ENCODE peak calls at places on chromosomes 7 and 10, in ten cellular contexts. W is cardiac fibroblast, T is WERI-Rb-1, G is heart right ventricle, Q is IMR-90, V is heart left ventricle, S is lower lobe of right lung, E is mesothelial cell of epicardium, Z is brain microvascular endothelial cell, F is OCI-LY7. J is an unnamed sample.

GRCh38 chr10:21519981-21520436 is 5.5 kb downstream of the SKIDA1 start:
- DNase-seq in G (no peak), E (no peak), Q (peak), F (no peak), T (no peak), W (peak), V (no peak), Z (peak), S (no peak), J (no peak)

GRCh38 chr7:29299986-29300609 is 105.5 kb downstream of the CHN2 start:
- DNase-seq in G (no peak), W (peak), T (no peak), F (no peak), E (no peak), V (no peak), Q (no peak), S (no peak), Z (no peak), J (no peak)

GRCh38 chr7:38796636-38797501 is 112.1 kb downstream of the VPS41 start:
- DNase-seq in Q (peak), G (peak), F (peak), V (peak), T (peak), E (peak), W (peak), Z (peak), S (no peak), J (peak)

GRCh38 chr7:47901542-47901941 is 46.7 kb downstream of the PKD1L1 start:
- DNase-seq in Z (peak), S (no peak), G (no peak), E (no peak), F (no peak), T (no peak), Q (peak), V (no peak), W (no peak), J (peak)

GRCh38 chr10:52250562-52250961 is 63.5 kb upstream of the DKK1 start:
- DNase-seq in G (no peak), Q (peak), W (no peak), V (no peak), E (no peak), S (no peak), Z (no peak), F (no peak), T (no peak), J (no peak)

GRCh38 chr10:62818426-62819011 is 2.4 kb upstream of the EGR2 start:
- DNase-seq in Q (no peak), T (peak), W (peak), F (no peak), V (peak), Z (no peak), G (peak), S (peak), E (peak), J (peak)

GRCh38 chr7:131745645-131746248 is 189.3 kb upstream of the PODXL start:
- DNase-seq in Z (peak), F (no peak), T (no peak), G (peak), Q (peak), S (no peak), E (peak), V (no peak), W (peak), J (peak)

GRCh38 chr7:29308424-29308823 is 113.8 kb downstream of the CHN2 start:
- DNase-seq in T (no peak), W (no peak), E (no peak), Z (no peak), Q (no peak), G (no peak), S (no peak), F (no peak), V (no peak), J (no peak)

GRCh38 chr7:150432915-150433892 is 17.2 kb upstream of the GIMAP8 start:
- DNase-seq in S (no peak), F (no peak), T (no peak), V (no peak), Q (no peak), E (no peak), Z (no peak), G (no peak), W (no peak), J (no peak)

GRCh38 chr7:4659551-4660286 is 22.4 kb upstream of the FOXK1 start:
- DNase-seq in S (no peak), E (no peak), Q (no peak), Z (no peak), V (no peak), G (no peak), T (peak), W (no peak), F (peak), J (no peak)
- TF ChIP-seq CTCF in S (peak), E (no peak), Q (no peak), Z (peak), V (no peak), G (no peak), T (peak), W (peak), F (peak), J (no peak)

GRCh38 chr10:7906128-7906527 is 87.8 kb downstream of the TAF3 start:
- DNase-seq in Q (no peak), Z (no peak), F (no peak), S (no peak), W (no peak), T (no peak), G (no peak), V (no peak), E (no peak), J (no peak)

GRCh38 chr10:7913122-7913872 is 95.0 kb downstream of the TAF3 start:
- DNase-seq in Q (no peak), F (no peak), G (no peak), Z (no peak), E (no peak), V (no peak), W (peak), S (no peak), T (no peak), J (no peak)

GRCh38 chr10:7908541-7909210 is 90.4 kb downstream of the TAF3 start:
- DNase-seq in F (no peak), V (no peak), Z (no peak), T (no peak), Q (peak), S (no peak), G (no peak), E (no peak), W (no peak), J (no peak)
- TF ChIP-seq CTCF in F (no peak), V (no peak), Z (no peak), T (no peak), Q (no peak), S (no peak), G (no peak), E (no peak), W (no peak), J (no peak)

GRCh38 chr7:121366852-121367431 is 29.2 kb downstream of the FAM3C start:
- DNase-seq in Q (peak), Z (no peak), G (no peak), E (no peak), W (peak), S (no peak), F (peak), T (no peak), V (no peak), J (no peak)
- TF ChIP-seq CTCF in Q (peak), Z (peak), G (peak), E (peak), W (peak), S (peak), F (peak), T (peak), V (peak), J (peak)

GRCh38 chr7:23546897-23547572 is 15.3 kb upstream of the TRA2A start:
- DNase-seq in F (peak), S (peak), Q (peak), Z (peak), E (peak), T (peak), V (peak), G (peak), W (peak), J (peak)

GRCh38 chr7:23542752-23543151 is 11.0 kb upstream of the TRA2A start:
- DNase-seq in Q (no peak), V (no peak), F (no peak), E (no peak), Z (no peak), S (no peak), W (no peak), G (no peak), T (no peak), J (no peak)

GRCh38 chr7:23547662-23548061 is 15.9 kb upstream of the TRA2A start:
- DNase-seq in Q (no peak), F (no peak), S (no peak), E (no peak), Z (no peak), G (no peak), T (no peak), W (no peak), V (no peak), J (no peak)

GRCh38 chr7:23545493-23545892 is 13.7 kb upstream of the TRA2A start:
- DNase-seq in Z (no peak), E (no peak), W (no peak), S (no peak), Q (no peak), T (no peak), F (no peak), V (no peak), G (no peak), J (no peak)

DNA sequence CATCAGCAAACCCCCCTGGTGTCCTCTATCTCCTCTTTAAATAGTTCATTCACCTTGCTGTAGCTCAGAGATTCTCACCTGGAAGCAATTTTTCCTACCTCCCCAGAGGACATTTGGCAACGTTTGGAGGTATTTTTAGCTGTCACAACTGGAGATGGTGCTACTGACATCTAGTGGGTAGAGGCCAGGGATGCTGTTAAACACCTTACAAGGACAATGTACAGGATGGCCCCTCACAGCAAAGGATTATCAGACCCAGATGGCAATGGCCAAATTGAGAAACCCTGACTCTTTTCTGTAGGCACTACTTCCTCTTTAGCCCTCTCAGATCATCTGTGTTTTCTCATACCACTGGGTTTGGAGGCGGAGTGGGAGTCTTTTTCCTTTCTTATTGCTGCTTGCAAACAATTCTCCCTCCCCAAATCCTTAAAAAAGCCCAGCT is 13.2 kb upstream of the TRA2A start:
- DNase-seq in G (no peak), F (peak), W (peak), T (peak), Q (peak), V (no peak), Z (peak), E (no peak), S (no peak), J (no peak)
- TF ChIP-seq CTCF in G (peak), F (no peak), W (peak), T (peak), Q (peak), V (peak), Z (peak), E (no peak), S (peak), J (peak)

GRCh38 chr10:50152792-50153272 is 85.1 kb downstream of the WASHC2A start:
- DNase-seq in V (no peak), G (no peak), T (peak), E (no peak), S (peak), F (no peak), Q (no peak), W (no peak), Z (no peak), J (peak)
- TF ChIP-seq CTCF in V (no peak), G (no peak), T (no peak), E (no peak), S (no peak), F (no peak), Q (no peak), W (no peak), Z (no peak), J (no peak)

GRCh38 chr10:100742936-100743335 is 2.4 kb upstream of the PAX2 start:
- DNase-seq in T (no peak), Q (no peak), Z (no peak), W (no peak), E (no peak), F (no peak), S (no peak), V (no peak), G (no peak), J (no peak)

GRCh38 chr10:100744136-100744979 is 1.0 kb upstream of the PAX2 start:
- DNase-seq in V (no peak), F (no peak), W (no peak), E (no peak), Z (no peak), G (no peak), T (no peak), S (no peak), Q (no peak), J (peak)

GRCh38 chr10:100742067-100742771 is 3.2 kb upstream of the PAX2 start:
- DNase-seq in F (no peak), Z (no peak), W (no peak), E (no peak), T (no peak), V (no peak), Q (no peak), S (no peak), G (no peak), J (peak)

GRCh38 chr10:100744980-100745881 is at the start of gene PAX2:
- DNase-seq in W (no peak), T (peak), V (no peak), Z (no peak), S (no peak), G (no peak), F (no peak), Q (no peak), E (no peak), J (peak)

DNA sequence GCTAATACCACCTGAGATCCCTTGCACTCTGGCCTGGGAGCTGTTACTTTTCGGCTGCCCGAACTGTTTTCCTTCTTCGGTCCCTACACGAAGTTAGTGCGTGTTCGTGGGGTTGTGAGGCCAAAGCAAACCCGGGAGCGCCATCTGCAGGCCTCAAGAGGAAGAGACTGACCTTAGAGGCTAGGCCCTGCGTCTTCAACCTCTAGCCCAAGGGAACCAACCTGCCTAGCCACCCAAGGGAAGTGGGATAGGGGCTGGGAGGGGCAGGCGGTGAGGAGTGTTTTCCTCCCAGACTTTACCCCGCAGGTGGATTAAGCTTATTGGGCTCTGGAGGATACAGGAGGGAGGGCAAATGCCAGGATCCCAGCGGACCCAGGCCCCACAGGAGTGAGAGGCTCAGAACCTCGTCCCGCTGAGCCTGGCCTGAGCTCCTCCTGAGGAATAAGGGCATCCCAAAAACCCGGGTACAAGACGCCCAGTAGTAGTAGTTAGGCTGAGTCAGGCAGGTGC is 1.7 kb upstream of the PAX2 start:
- DNase-seq in S (no peak), G (peak), T (peak), Z (no peak), F (peak), V (peak), Q (peak), W (peak), E (no peak), J (peak)
- TF ChIP-seq CTCF in S (peak), G (peak), T (peak), Z (peak), F (peak), V (peak), Q (peak), W (peak), E (peak), J (peak)

J was measured in nephron progenitor cell.